ENCODE peak calls at places on chromosomes 13 and 19, in five cellular contexts. S is nephron progenitor cell; O is mesothelial cell of epicardium; C is A549; M is CD4-positive, alpha-beta T cell. U is an unnamed sample.

GRCh38 chr19:2488405-2488941 is 12.5 kb downstream of the GADD45B start:
- DNase-seq in S (no peak), O (no peak), C (no peak), M (no peak), U (no peak)

GRCh38 chr13:114080739-114081561 is 51.5 kb downstream of the RASA3 start:
- DNase-seq in S (peak; percentile 1), O (peak; percentile 15), C (no peak), M (no peak), U (no peak)

GRCh38 chr19:30070970-30071632 is 129.1 kb downstream of the URI1 start:
- DNase-seq in S (no peak), O (no peak), C (no peak), M (no peak), U (no peak)

GRCh38 chr13:97883356-97883755 is 70.1 kb upstream of the IPO5 start:
- DNase-seq in S (no peak), O (no peak), C (no peak), M (no peak), U (no peak)

GRCh38 chr19:49744946-49745381 is 18.1 kb downstream of the TSKS start:
- DNase-seq in S (no peak), O (no peak), C (peak; percentile 52), M (no peak), U (no peak)

GRCh38 chr13:73268306-73268705 is 209.5 kb downstream of the KLF5 start:
- DNase-seq in S (no peak), O (no peak), C (no peak), M (no peak), U (no peak)

GRCh38 chr19:50003810-50004419 is 21.3 kb downstream of the VRK3 start:
- DNase-seq in S (no peak), O (no peak), C (peak; percentile 86), M (no peak), U (no peak)

GRCh38 chr13:63540042-63540441 is 2124.4 kb upstream of the PCDH20 start:
- DNase-seq in S (no peak), O (no peak), C (no peak), M (no peak), U (no peak)

GRCh38 chr13:77728265-77728966 is 30.9 kb downstream of the SLAIN1 start:
- DNase-seq in S (no peak), O (no peak), C (no peak), M (no peak), U (no peak)

GRCh38 chr19:2625434-2625833 is 77.1 kb downstream of the GNG7 start:
- DNase-seq in S (no peak), O (no peak), C (no peak), M (no peak), U (no peak)

GRCh38 chr19:2412449-2412848 is 14.9 kb downstream of the TIMM13 start:
- DNase-seq in S (no peak), O (no peak), C (no peak), M (no peak), U (no peak)

GRCh38 chr19:6393982-6394412 is 1.0 kb upstream of the GTF2F1 start:
- DNase-seq in S (no peak), O (no peak), C (no peak), M (no peak), U (no peak)

GRCh38 chr19:52187407-52187806 is 2.4 kb upstream of the PPP2R1A start:
- DNase-seq in S (no peak), O (no peak), C (no peak), M (no peak), U (no peak)

GRCh38 chr19:13507053-13507611 is 853 bp upstream of the CACNA1A start:
- DNase-seq in S (peak; percentile 18), O (no peak), C (no peak), M (no peak), U (no peak)

GRCh38 chr13:109779876-109780516 is 6.4 kb downstream of the IRS2 start:
- DNase-seq in S (no peak), O (no peak), C (no peak), M (no peak), U (no peak)

GRCh38 chr19:49058592-49058991 is 1.0 kb upstream of the CGB7 start:
- DNase-seq in S (no peak), O (no peak), C (peak; percentile 56), M (no peak), U (no peak)

GRCh38 chr19:12913011-12913561 is 6.0 kb downstream of the SYCE2 start:
- DNase-seq in S (peak; percentile 29), O (no peak), C (no peak), M (no peak), U (no peak)

GRCh38 chr13:99185606-99186005 is 15.0 kb upstream of the UBAC2 start:
- DNase-seq in S (no peak), O (no peak), C (no peak), M (no peak), U (no peak)

GRCh38 chr13:82688400-82688999 is 1193.8 kb downstream of the SLITRK1 start:
- DNase-seq in S (no peak), O (no peak), C (no peak), M (no peak), U (no peak)

GRCh38 chr19:2239771-2240770 is 3.4 kb downstream of the SF3A2 start:
- DNase-seq in S (peak; percentile 28), O (no peak), C (no peak), M (no peak), U (no peak)

GRCh38 chr13:99816321-99816720 is 155.2 kb downstream of the ZIC5 start:
- DNase-seq in S (no peak), O (no peak), C (no peak), M (no peak), U (no peak)

GRCh38 chr13:95420501-95420900 is 119.2 kb upstream of the ABCC4 start:
- DNase-seq in S (no peak), O (no peak), C (no peak), M (no peak), U (no peak)

GRCh38 chr13:74869846-74870245 is 612.1 kb downstream of the TBC1D4 start:
- DNase-seq in S (no peak), O (no peak), C (no peak), M (no peak), U (no peak)

GRCh38 chr19:45162464-45163143 is 1.8 kb upstream of the NKPD1 start:
- DNase-seq in S (no peak), O (no peak), C (no peak), M (no peak), U (no peak)

GRCh38 chr13:82963466-82963865 is 918.8 kb downstream of the SLITRK1 start:
- DNase-seq in S (no peak), O (no peak), C (no peak), M (no peak), U (no peak)

GRCh38 chr13:67351114-67351513 is 121.0 kb upstream of the PCDH9 start:
- DNase-seq in S (no peak), O (no peak), C (no peak), M (no peak), U (no peak)

GRCh38 chr19:10420444-10421239 is at the start of gene PDE4A:
- DNase-seq in S (peak; percentile 79), O (no peak), C (peak; percentile 68), M (no peak), U (no peak)

GRCh38 chr19:49614096-49614857 is 23.3 kb downstream of the PRR12 start:
- DNase-seq in S (no peak), O (no peak), C (peak; percentile 78), M (no peak), U (no peak)

GRCh38 chr19:32012886-32013635 is 332.3 kb upstream of the ZNF507 start:
- DNase-seq in S (no peak), O (no peak), C (no peak), M (no peak), U (no peak)

GRCh38 chr19:47512183-47512947 is 2.5 kb downstream of the NAPA start:
- DNase-seq in S (no peak), O (no peak), C (peak; percentile 34), M (no peak), U (no peak)

GRCh38 chr19:4342421-4343055 is 824 bp upstream of the MPND start:
- DNase-seq in S (peak; percentile 92), O (peak; percentile 87), C (peak; percentile 100), M (peak; percentile 84), U (peak; percentile 92)

GRCh38 chr19:19098084-19098702 is 34.4 kb downstream of the SLC25A42 start:
- DNase-seq in S (no peak), O (no peak), C (no peak), M (no peak), U (no peak)
- TF ChIP-seq CTCF in S (no peak), O (no peak), C (no peak), M (no peak), U (no peak)

GRCh38 chr19:57465680-57466381 is 8.9 kb upstream of the VN1R1 start:
- DNase-seq in S (no peak), O (no peak), C (peak; percentile 73), M (no peak), U (no peak)
- TF ChIP-seq CTCF in S (no peak), O (no peak), C (peak; percentile 0), M (no peak), U (peak; percentile 48)

GRCh38 chr13:30551194-30551593 is 66.5 kb upstream of the USPL1 start:
- DNase-seq in S (no peak), O (no peak), C (peak; percentile 45), M (no peak), U (no peak)
- TF ChIP-seq CTCF in S (no peak), O (no peak), C (peak; percentile 27), M (peak; percentile 51), U (peak; percentile 48)

DNA sequence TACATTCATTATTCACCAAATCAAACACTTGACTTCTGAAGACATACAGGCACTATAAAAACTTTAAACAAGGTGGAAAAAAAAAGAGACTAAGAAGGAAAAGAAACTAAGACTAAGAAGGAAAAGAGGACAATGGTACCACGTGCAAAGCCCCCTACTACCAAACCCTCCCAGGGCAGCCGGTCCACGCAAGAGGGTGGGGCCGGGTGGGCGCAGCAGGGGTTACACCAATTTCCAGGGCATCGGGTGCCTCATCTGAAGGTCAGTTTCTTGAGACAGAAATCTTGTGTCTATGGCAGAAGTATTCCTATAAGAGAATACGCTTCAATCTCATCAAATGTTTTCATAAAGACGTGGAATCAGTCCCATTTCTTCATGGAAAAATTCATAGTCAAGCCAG is 131.5 kb downstream of the NUFIP1 start:
- DNase-seq in S (no peak), O (no peak), C (no peak), M (no peak), U (no peak)
- TF ChIP-seq CTCF in S (no peak), O (no peak), C (no peak), M (no peak), U (no peak)

GRCh38 chr13:43981091-43981490 is 101.4 kb downstream of the LACC1 start:
- DNase-seq in S (no peak), O (no peak), C (no peak), M (no peak), U (no peak)
- TF ChIP-seq CTCF in S (no peak), O (no peak), C (no peak), M (no peak), U (peak; percentile 13)

DNA sequence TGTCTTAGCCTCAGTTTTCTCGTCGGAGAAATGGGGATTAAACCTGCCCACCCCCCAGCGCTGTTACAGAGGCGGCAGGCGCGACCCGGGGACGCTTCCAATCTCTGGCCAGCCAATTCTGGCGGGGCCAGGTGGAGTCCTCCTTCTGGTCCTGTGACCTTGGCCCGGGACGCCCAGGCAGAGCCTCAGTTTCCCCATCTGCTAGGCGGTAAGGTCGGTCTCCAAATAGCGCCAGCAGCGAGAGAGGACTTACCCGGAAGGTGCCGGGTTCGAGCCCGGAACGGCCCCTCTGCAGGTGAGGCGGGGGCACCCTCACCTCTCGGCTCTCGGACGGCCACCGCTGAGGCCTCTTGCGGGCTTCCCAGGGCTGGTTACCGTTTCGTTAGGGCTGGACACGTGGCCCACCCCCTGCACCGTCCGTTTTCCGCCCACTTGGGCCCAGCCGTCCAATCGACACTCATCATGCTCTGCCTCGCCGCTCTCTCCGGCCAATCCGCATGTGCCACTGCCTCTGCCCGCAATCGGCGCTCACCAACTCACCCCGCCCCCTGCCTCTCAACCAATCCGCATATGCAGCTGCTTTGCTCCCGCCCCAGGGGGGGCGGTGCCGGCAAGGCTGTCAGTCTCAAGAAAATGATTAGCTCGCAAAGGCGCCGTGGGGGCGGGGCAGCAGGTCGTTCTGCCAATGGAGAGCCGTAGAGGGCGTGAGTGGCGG is at the start of gene ISOC2:
- DNase-seq in S (peak; percentile 100), O (peak; percentile 99), C (peak; percentile 100), M (peak; percentile 100), U (peak; percentile 100)
- TF ChIP-seq CTCF in S (no peak), O (no peak), C (no peak), M (no peak), U (no peak)